ENCODE peak calls at places on chromosome 15, in ten cellular contexts. G is NCI-H1105 treated with DMSO at 0.1 percent for 48 hours; C is germinal center; V is NCI-H1417; K is NCI-H2081; A is AG20443; U is stimulated activated CD8-positive, alpha-beta memory T cell treated with anti-CD3 and anti-CD28 coated beads, Interleukin-15, amount 100 ng/mL, for 24 hours; N is sciatic nerve; W is left colon; D is T-cell. H is an unnamed sample.

GRCh38 chr15:99997112-99997651 is 263.9 kb upstream of the LYSMD4 start:
- DNase-seq in G (no peak), C (no peak), V (no peak), K (no peak), A (no peak), U (no peak), N (peak), W (no peak), D (no peak), H (no peak)

GRCh38 chr15:28994142-28994829 is 108.5 kb downstream of the APBA2 start:
- DNase-seq in G (no peak), C (no peak), V (no peak), K (no peak), A (no peak), U (no peak), N (no peak), W (no peak), D (no peak), H (no peak)

GRCh38 chr15:57288926-57289650 is 87.2 kb upstream of the CGNL1 start:
- DNase-seq in G (no peak), C (no peak), V (no peak), K (no peak), A (peak), U (no peak), N (no peak), W (no peak), D (no peak), H (no peak)

GRCh38 chr15:25933456-25934158 is 70.5 kb upstream of the ATP10A start:
- DNase-seq in G (no peak), C (peak), V (no peak), K (peak), A (peak), U (peak), N (peak), W (peak), D (peak), H (peak)

GRCh38 chr15:62307551-62307950 is 142.5 kb upstream of the C2CD4B start:
- DNase-seq in G (no peak), C (no peak), V (no peak), K (no peak), A (peak), U (no peak), N (no peak), W (no peak), D (no peak), H (no peak)

GRCh38 chr15:96330064-96330449 is 443 bp upstream of the NR2F2 start:
- DNase-seq in G (peak), C (no peak), V (peak), K (no peak), A (no peak), U (no peak), N (peak), W (peak), D (no peak), H (no peak)

GRCh38 chr15:52101542-52102340 is 10.8 kb downstream of the BCL2L10 start:
- DNase-seq in G (no peak), C (peak), V (no peak), K (no peak), A (no peak), U (no peak), N (no peak), W (no peak), D (no peak), H (peak)

GRCh38 chr15:35630570-35630969 is 84.6 kb upstream of the DPH6 start:
- DNase-seq in G (no peak), C (no peak), V (no peak), K (no peak), A (peak), U (no peak), N (no peak), W (no peak), D (no peak), H (no peak)

GRCh38 chr15:43212299-43212698 is 8.5 kb downstream of the EPB42 start:
- DNase-seq in G (no peak), C (no peak), V (no peak), K (no peak), A (no peak), U (no peak), N (no peak), W (no peak), D (no peak), H (no peak)

GRCh38 chr15:36911322-36911944 is 188.9 kb downstream of the MEIS2 start:
- DNase-seq in G (no peak), C (no peak), V (peak), K (peak), A (peak), U (no peak), N (no peak), W (no peak), D (no peak), H (no peak)

GRCh38 chr15:57356636-57357035 is 19.7 kb upstream of the CGNL1 start:
- DNase-seq in G (no peak), C (no peak), V (no peak), K (no peak), A (peak), U (no peak), N (no peak), W (no peak), D (no peak), H (no peak)